ENCODE peak calls at places on chromosomes 5 and 9, in ten cellular contexts. N is heart right ventricle, P is hepatocyte, V is transverse colon, Q is left ventricle myocardium inferior, E is lower lobe of right lung, O is ovary, X is left lung, R is right lobe of liver, U is OCI-LY7. L is an unnamed sample.
A peak's percentile ranks its signal among the peaks of the same experiment; 100 is the strongest.

GRCh38 chr5:135127604-135128240 is 93.7 kb upstream of the PITX1 start:
- DNase-seq in N (no peak), P (peak; percentile 81), V (peak; percentile 59), Q (no peak), E (no peak), O (no peak), X (no peak), R (no peak), U (no peak), L (peak; percentile 67)

GRCh38 chr5:111859533-111860270 is 102.7 kb upstream of the NREP start:
- DNase-seq in N (peak; percentile 8), P (peak; percentile 74), V (no peak), Q (no peak), E (no peak), O (no peak), X (no peak), R (no peak), U (no peak), L (no peak)

GRCh38 chr9:95515272-95516113 is 1.3 kb downstream of the PTCH1 start:
- DNase-seq in N (no peak), P (peak; percentile 55), V (peak; percentile 37), Q (no peak), E (no peak), O (peak; percentile 40), X (no peak), R (peak; percentile 26), U (peak; percentile 50), L (no peak)

GRCh38 chr5:98750693-98751092 is 22.8 kb upstream of the RGMB start:
- DNase-seq in N (no peak), P (peak; percentile 26), V (no peak), Q (no peak), E (no peak), O (no peak), X (no peak), R (no peak), U (peak; percentile 15), L (no peak)

GRCh38 chr5:136133416-136134383 is 1.1 kb downstream of the SMAD5 start:
- DNase-seq in N (peak; percentile 45), P (peak; percentile 78), V (peak; percentile 66), Q (peak; percentile 37), E (peak; percentile 54), O (peak; percentile 53), X (peak; percentile 20), R (peak; percentile 26), U (peak; percentile 52), L (peak; percentile 75)

GRCh38 chr5:140041492-140042421 is 1.3 kb downstream of the NRG2 start:
- DNase-seq in N (peak; percentile 54), P (peak; percentile 15), V (peak; percentile 39), Q (peak; percentile 50), E (peak; percentile 55), O (peak; percentile 73), X (peak; percentile 78), R (peak; percentile 28), U (no peak), L (peak; percentile 45)

GRCh38 chr5:177070536-177071191 is 16.1 kb upstream of the FGFR4 start:
- DNase-seq in N (no peak), P (no peak), V (no peak), Q (no peak), E (no peak), O (no peak), X (no peak), R (no peak), U (peak; percentile 74), L (peak; percentile 31)

GRCh38 chr5:34656700-34657549 is 797 bp downstream of the RAI14 start:
- DNase-seq in N (peak; percentile 22), P (peak; percentile 50), V (peak; percentile 13), Q (peak; percentile 18), E (peak; percentile 49), O (peak; percentile 56), X (peak; percentile 81), R (peak; percentile 35), U (no peak), L (no peak)

GRCh38 chr5:159409801-159410200 is 79.5 kb upstream of the IL12B start:
- DNase-seq in N (no peak), P (no peak), V (no peak), Q (no peak), E (no peak), O (no peak), X (no peak), R (no peak), U (no peak), L (no peak)

GRCh38 chr5:17105744-17106450 is 111.5 kb upstream of the BASP1 start:
- DNase-seq in N (no peak), P (peak; percentile 74), V (no peak), Q (peak; percentile 25), E (no peak), O (no peak), X (no peak), R (no peak), U (no peak), L (no peak)

GRCh38 chr9:35611230-35611797 is 6.3 kb downstream of the TESK1 start:
- DNase-seq in N (no peak), P (peak; percentile 53), V (peak; percentile 45), Q (peak; percentile 30), E (no peak), O (no peak), X (no peak), R (no peak), U (peak; percentile 74), L (peak; percentile 62)

GRCh38 chr9:91359734-91360470 is 1.8 kb downstream of the AUH start:
- DNase-seq in N (no peak), P (no peak), V (no peak), Q (no peak), E (no peak), O (no peak), X (no peak), R (no peak), U (no peak), L (no peak)

GRCh38 chr5:124088289-124089064 is 576.5 kb downstream of the CSNK1G3 start:
- DNase-seq in N (no peak), P (no peak), V (no peak), Q (no peak), E (no peak), O (no peak), X (no peak), R (no peak), U (no peak), L (no peak)

GRCh38 chr5:171869956-171870355 is 84.3 kb downstream of the SMIM23 start:
- DNase-seq in N (no peak), P (no peak), V (no peak), Q (no peak), E (no peak), O (no peak), X (no peak), R (no peak), U (no peak), L (no peak)

GRCh38 chr9:629136-629535 is 212.4 kb upstream of the DMRT1 start:
- DNase-seq in N (no peak), P (no peak), V (peak; percentile 35), Q (no peak), E (no peak), O (no peak), X (no peak), R (no peak), U (no peak), L (no peak)

GRCh38 chr5:108529381-108529780 is 147.5 kb upstream of the FBXL17 start:
- DNase-seq in N (no peak), P (no peak), V (no peak), Q (no peak), E (no peak), O (no peak), X (no peak), R (no peak), U (no peak), L (no peak)
- H3K9me3 ChIP-seq in N (peaks cover 5% of the 10 kb centered on the region), P (peaks cover 4% of the 10 kb centered on the region), V (no peaks in the 10 kb centered on the region), Q (peaks cover 12% of the 10 kb centered on the region), E (no peaks in the 10 kb centered on the region), O (no peaks in the 10 kb centered on the region), X (no peaks in the 10 kb centered on the region), R (no peaks in the 10 kb centered on the region), U (no peaks in the 10 kb centered on the region), L (no peaks in the 10 kb centered on the region)

DNA sequence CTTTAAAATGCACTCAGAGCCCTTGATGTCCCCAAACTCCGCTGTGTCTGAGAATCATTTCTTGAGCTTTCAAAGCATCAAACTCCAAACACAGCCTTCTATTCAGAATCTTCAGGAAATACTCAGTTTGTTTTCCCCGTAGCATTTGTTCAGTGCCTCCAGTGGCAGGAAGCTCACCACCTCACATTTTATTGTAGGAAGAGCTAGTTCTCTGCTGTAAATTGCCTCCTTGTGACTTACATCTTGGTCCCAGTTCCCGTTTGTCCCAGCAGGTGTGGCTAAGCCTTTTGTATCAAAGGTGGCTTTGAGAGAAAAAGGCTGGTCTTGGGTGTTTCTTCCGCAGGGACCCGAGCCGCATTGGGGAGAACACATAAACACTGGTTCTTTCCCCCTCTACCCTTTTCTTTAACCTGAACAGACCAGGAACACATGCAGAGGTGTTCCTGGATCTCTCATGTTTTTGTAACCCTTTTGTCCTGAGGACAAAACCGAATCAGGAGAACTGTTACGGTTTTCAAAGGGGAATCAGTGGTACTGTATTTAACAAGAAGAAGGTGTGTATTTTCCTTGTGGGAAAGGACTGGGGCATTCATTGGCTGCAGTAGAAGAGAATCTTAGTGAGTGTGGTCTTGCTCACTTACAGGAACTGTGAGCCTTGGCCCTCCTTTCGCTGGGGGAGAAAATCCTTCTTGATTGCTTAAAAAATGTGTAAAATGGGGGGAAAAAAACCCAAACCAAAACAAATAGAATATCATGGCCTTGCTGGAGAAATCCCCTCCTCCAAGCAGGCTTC is 1.9 kb downstream of the OSMR start:
- DNase-seq in N (no peak), P (no peak), V (no peak), Q (no peak), E (no peak), O (no peak), X (no peak), R (no peak), U (no peak), L (no peak)
- H3K4me1 ChIP-seq in N (peaks cover 7% of the 10 kb centered on the region), P (no peaks in the 10 kb centered on the region), V (peaks cover 3% of the 10 kb centered on the region), Q (peaks cover 59% of the 10 kb centered on the region), E (peaks cover 20% of the 10 kb centered on the region), O (peaks cover 4% of the 10 kb centered on the region), X (peaks cover 19% of the 10 kb centered on the region), R (peaks cover 16% of the 10 kb centered on the region), U (no peaks in the 10 kb centered on the region), L (no peaks in the 10 kb centered on the region)

DNA sequence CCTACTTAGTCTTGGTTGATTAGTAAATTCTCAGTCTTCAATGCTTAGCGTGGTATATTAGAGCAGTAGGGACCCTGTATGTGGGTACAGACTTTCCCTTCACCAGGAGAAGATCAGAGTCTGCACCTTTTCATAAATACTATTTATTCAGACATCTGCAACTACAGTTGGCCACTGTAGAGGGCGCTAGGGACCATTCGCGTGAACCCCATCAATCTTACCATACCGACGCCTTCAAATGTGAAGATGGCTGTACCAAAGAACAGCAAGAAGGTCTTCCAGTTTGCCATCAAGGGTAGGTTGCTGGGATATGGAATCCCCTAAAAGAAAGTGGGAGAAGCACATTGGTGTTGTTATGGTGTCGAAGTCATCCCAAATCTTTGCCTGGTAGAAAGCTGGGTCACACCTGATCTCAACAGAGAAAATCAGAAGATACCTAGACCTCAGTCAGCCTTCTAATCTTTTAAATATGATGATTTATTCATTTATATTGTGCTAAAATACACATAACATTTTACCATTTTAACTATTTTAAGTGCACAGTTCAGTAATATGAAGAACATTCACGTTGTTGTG is 19.1 kb downstream of the SLC36A3 start:
- DNase-seq in N (no peak), P (no peak), V (no peak), Q (no peak), E (no peak), O (no peak), X (no peak), R (no peak), U (peak; percentile 24), L (no peak)
- TF ChIP-seq CTCF in N (no peak), P (no peak), V (no peak), Q (no peak), E (peak; percentile 24), O (no peak), X (no peak), R (no peak), U (peak; percentile 74), L (no peak)

GRCh38 chr9:24487250-24487861 is 58.3 kb downstream of the IZUMO3 start:
- DNase-seq in N (no peak), P (peak; percentile 4), V (no peak), Q (no peak), E (no peak), O (no peak), X (no peak), R (no peak), U (no peak), L (no peak)

GRCh38 chr9:24487946-24488345 is 57.8 kb downstream of the IZUMO3 start:
- DNase-seq in N (no peak), P (no peak), V (no peak), Q (no peak), E (no peak), O (no peak), X (no peak), R (no peak), U (no peak), L (no peak)
- H3K9me3 ChIP-seq in N (no peaks in the 10 kb centered on the region), P (no peaks in the 10 kb centered on the region), V (no peaks in the 10 kb centered on the region), Q (peaks cover 8% of the 10 kb centered on the region), E (no peaks in the 10 kb centered on the region), O (no peaks in the 10 kb centered on the region), X (no peaks in the 10 kb centered on the region), R (no peaks in the 10 kb centered on the region), U (no peaks in the 10 kb centered on the region), L (no peaks in the 10 kb centered on the region)

L was measured in Peyer's patch.